ENCODE peak calls at places on chromosomes 11 and 22, in four cellular contexts. One of them, this sample, is unnamed. For H3K9me1, the result is how much of the 10 kb centered on the place peaks cover.

GRCh38 chr11:87871071-87871470 is 304.2 kb downstream of the RAB38 start:
- DNase-seq in keratinocyte: no peak
- DNase-seq in endothelial cell of umbilical vein: no peak
- DNase-seq in IMR-90: no peak
- DNase-seq in this sample: no peak

GRCh38 chr11:3671334-3672254 is at the start of gene CHRNA10:
- DNase-seq in endothelial cell of umbilical vein: no peak
- DNase-seq in keratinocyte: no peak
- DNase-seq in IMR-90: no peak
- DNase-seq in this sample: no peak

GRCh38 chr22:17884084-17884483 is 109.8 kb upstream of the BID start:
- DNase-seq in keratinocyte: no peak
- DNase-seq in IMR-90: no peak
- DNase-seq in endothelial cell of umbilical vein: no peak
- DNase-seq in this sample: no peak

GRCh38 chr11:36409152-36409713 is 100.8 kb downstream of the TRAF6 start:
- DNase-seq in endothelial cell of umbilical vein: peak
- DNase-seq in keratinocyte: no peak
- DNase-seq in IMR-90: peak
- DNase-seq in this sample: no peak

GRCh38 chr22:23073506-23074229 is 3.3 kb downstream of the GNAZ start:
- DNase-seq in endothelial cell of umbilical vein: no peak
- DNase-seq in keratinocyte: no peak
- DNase-seq in IMR-90: no peak
- DNase-seq in this sample: no peak

GRCh38 chr11:86637976-86638375 is 34.4 kb downstream of the ME3 start:
- DNase-seq in endothelial cell of umbilical vein: no peak
- DNase-seq in IMR-90: peak
- DNase-seq in keratinocyte: no peak
- DNase-seq in this sample: no peak

GRCh38 chr11:125110996-125111340 is 458 bp downstream of the TMEM218 start:
- DNase-seq in endothelial cell of umbilical vein: no peak
- DNase-seq in keratinocyte: no peak
- DNase-seq in IMR-90: no peak
- DNase-seq in this sample: no peak

GRCh38 chr22:43720718-43721117 is 91.4 kb downstream of the EFCAB6 start:
- DNase-seq in endothelial cell of umbilical vein: no peak
- DNase-seq in IMR-90: no peak
- DNase-seq in keratinocyte: no peak
- DNase-seq in this sample: no peak

GRCh38 chr22:21009638-21010425 is 5.1 kb upstream of the P2RX6 start:
- DNase-seq in keratinocyte: no peak
- DNase-seq in IMR-90: peak
- DNase-seq in endothelial cell of umbilical vein: peak
- DNase-seq in this sample: peak

GRCh38 chr11:13334068-13334785 is 56.6 kb downstream of the BMAL1 start:
- DNase-seq in endothelial cell of umbilical vein: no peak
- DNase-seq in keratinocyte: no peak
- DNase-seq in IMR-90: no peak
- DNase-seq in this sample: no peak

GRCh38 chr22:37425800-37426531 is 1.3 kb downstream of the ELFN2 start:
- DNase-seq in IMR-90: peak
- DNase-seq in endothelial cell of umbilical vein: peak
- DNase-seq in keratinocyte: no peak
- DNase-seq in this sample: no peak

GRCh38 chr22:22894740-22895731 is 7.4 kb downstream of the IGLL5 start:
- DNase-seq in IMR-90: no peak
- DNase-seq in endothelial cell of umbilical vein: no peak
- DNase-seq in keratinocyte: no peak
- DNase-seq in this sample: peak

GRCh38 chr11:70019576-70020011 is 58.5 kb upstream of the ANO1 start:
- DNase-seq in IMR-90: peak
- DNase-seq in keratinocyte: no peak
- DNase-seq in endothelial cell of umbilical vein: no peak
- DNase-seq in this sample: no peak

GRCh38 chr11:35056391-35057093 is 82.4 kb upstream of the CD44 start:
- DNase-seq in endothelial cell of umbilical vein: peak
- DNase-seq in keratinocyte: peak
- DNase-seq in IMR-90: peak
- DNase-seq in this sample: no peak

GRCh38 chr11:2542406-2542805 is 97.6 kb downstream of the KCNQ1 start:
- DNase-seq in endothelial cell of umbilical vein: no peak
- DNase-seq in keratinocyte: no peak
- DNase-seq in IMR-90: no peak
- DNase-seq in this sample: no peak
- H3K9me1 ChIP-seq in endothelial cell of umbilical vein: under half
- H3K9me1 ChIP-seq in keratinocyte: under half
- H3K9me1 ChIP-seq in IMR-90: under half
- H3K9me1 ChIP-seq in this sample: under half

GRCh38 chr11:123519055-123519796 is 89.2 kb downstream of the GRAMD1B start:
- DNase-seq in IMR-90: peak
- DNase-seq in endothelial cell of umbilical vein: no peak
- DNase-seq in keratinocyte: no peak
- DNase-seq in this sample: no peak

GRCh38 chr11:123517559-123518364 is 87.7 kb downstream of the GRAMD1B start:
- DNase-seq in IMR-90: no peak
- DNase-seq in keratinocyte: no peak
- DNase-seq in endothelial cell of umbilical vein: no peak
- DNase-seq in this sample: no peak

GRCh38 chr11:123518496-123519054 is 88.5 kb downstream of the GRAMD1B start:
- DNase-seq in keratinocyte: no peak
- DNase-seq in IMR-90: no peak
- DNase-seq in endothelial cell of umbilical vein: no peak
- DNase-seq in this sample: no peak

GRCh38 chr11:123521001-123521400 is 90.9 kb downstream of the GRAMD1B start:
- DNase-seq in keratinocyte: no peak
- DNase-seq in IMR-90: no peak
- DNase-seq in endothelial cell of umbilical vein: no peak
- DNase-seq in this sample: no peak

DNA sequence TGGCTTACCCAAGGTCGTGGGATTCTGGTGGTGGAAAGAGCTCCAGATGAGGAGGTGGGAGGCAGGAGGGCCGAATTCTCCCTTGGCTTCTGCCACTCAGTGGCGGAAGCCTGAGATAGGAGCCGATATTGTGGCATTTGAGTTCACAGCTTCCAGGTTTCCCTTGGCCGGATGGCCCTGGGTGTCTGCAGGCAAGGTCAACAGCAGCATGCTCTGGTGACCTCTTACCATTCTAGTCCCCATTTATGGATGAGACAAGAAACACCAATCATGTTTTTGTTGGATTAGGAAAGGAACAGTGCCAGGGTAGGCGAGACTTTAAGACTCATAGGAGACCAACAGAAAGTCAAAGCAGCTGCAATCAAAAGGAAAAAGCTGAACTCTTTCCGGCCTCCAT is 89.7 kb downstream of the GRAMD1B start:
- DNase-seq in IMR-90: no peak
- DNase-seq in endothelial cell of umbilical vein: no peak
- DNase-seq in keratinocyte: no peak
- DNase-seq in this sample: no peak
- H3K9me1 ChIP-seq in IMR-90: under half
- H3K9me1 ChIP-seq in endothelial cell of umbilical vein: under half
- H3K9me1 ChIP-seq in keratinocyte: under half
- H3K9me1 ChIP-seq in this sample: under half

GRCh38 chr11:60095477-60096120 is 7.1 kb downstream of the MS4A2 start:
- DNase-seq in IMR-90: no peak
- DNase-seq in keratinocyte: no peak
- DNase-seq in endothelial cell of umbilical vein: no peak
- DNase-seq in this sample: no peak

GRCh38 chr11:60098508-60098907 is 10.0 kb downstream of the MS4A2 start:
- DNase-seq in IMR-90: no peak
- DNase-seq in keratinocyte: no peak
- DNase-seq in endothelial cell of umbilical vein: peak
- DNase-seq in this sample: no peak

GRCh38 chr11:60100511-60100910 is 12.0 kb downstream of the MS4A2 start:
- DNase-seq in endothelial cell of umbilical vein: peak
- DNase-seq in IMR-90: no peak
- DNase-seq in keratinocyte: no peak
- DNase-seq in this sample: no peak
- H3K9me1 ChIP-seq in endothelial cell of umbilical vein: under half
- H3K9me1 ChIP-seq in IMR-90: under half
- H3K9me1 ChIP-seq in keratinocyte: under half
- H3K9me1 ChIP-seq in this sample: under half

DNA sequence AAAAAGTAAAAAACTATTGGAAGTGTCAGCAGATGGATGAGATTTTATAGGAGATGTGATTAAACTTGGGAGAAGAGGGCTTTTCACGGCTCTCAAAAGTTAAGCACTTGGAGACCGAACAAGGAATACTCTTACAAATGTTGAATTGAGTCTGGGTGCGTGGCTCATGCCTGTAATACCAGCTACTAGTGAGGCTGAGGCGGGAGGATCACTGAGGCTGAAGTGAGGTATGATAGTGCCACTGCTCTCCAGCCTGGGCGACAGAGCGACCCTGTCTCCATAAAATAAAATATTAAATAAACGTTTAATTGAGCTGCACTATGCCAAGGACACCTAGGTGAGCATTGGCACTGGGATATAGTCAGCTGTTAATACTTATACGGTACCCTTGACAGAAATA is 1.9 kb downstream of the CEP57 start:
- DNase-seq in endothelial cell of umbilical vein: no peak
- DNase-seq in keratinocyte: no peak
- DNase-seq in IMR-90: no peak
- DNase-seq in this sample: no peak
- H3K9me1 ChIP-seq in endothelial cell of umbilical vein: under half
- H3K9me1 ChIP-seq in keratinocyte: under half
- H3K9me1 ChIP-seq in IMR-90: under half
- H3K9me1 ChIP-seq in this sample: under half

DNA sequence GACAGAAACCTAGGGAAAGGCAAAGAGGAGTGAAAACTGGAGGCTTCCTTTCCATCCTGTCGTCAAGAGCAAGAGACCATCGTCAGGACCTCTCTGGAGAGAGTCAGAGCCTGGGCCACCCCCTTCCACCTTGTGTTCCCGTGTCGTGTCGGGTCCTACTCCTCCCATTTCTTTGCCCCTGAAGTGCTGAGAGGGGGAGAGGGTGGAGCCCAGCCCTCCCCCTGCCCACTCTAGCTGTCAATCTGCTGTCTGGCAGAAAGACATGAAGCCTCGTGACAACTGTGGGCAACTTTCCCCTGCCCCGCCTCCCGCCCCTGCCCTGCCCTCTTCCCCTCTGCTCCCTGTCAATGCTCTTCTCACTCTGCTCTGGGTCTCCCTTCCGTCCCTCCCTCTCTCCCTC is 20.6 kb downstream of the ANKK1 start:
- DNase-seq in IMR-90: no peak
- DNase-seq in keratinocyte: no peak
- DNase-seq in endothelial cell of umbilical vein: no peak
- DNase-seq in this sample: no peak
- H3K9me1 ChIP-seq in IMR-90: under half
- H3K9me1 ChIP-seq in keratinocyte: under half
- H3K9me1 ChIP-seq in endothelial cell of umbilical vein: under half
- H3K9me1 ChIP-seq in this sample: under half

GRCh38 chr11:119872911-119873310 is 143.9 kb upstream of the NECTIN1 start:
- DNase-seq in endothelial cell of umbilical vein: no peak
- DNase-seq in keratinocyte: no peak
- DNase-seq in IMR-90: no peak
- DNase-seq in this sample: no peak
- H3K9me1 ChIP-seq in endothelial cell of umbilical vein: under half
- H3K9me1 ChIP-seq in keratinocyte: under half
- H3K9me1 ChIP-seq in IMR-90: under half
- H3K9me1 ChIP-seq in this sample: under half

GRCh38 chr11:64073542-64073941 is 37.8 kb downstream of the FLRT1 start:
- DNase-seq in IMR-90: no peak
- DNase-seq in keratinocyte: no peak
- DNase-seq in endothelial cell of umbilical vein: no peak
- DNase-seq in this sample: no peak
- H3K9me1 ChIP-seq in IMR-90: under half
- H3K9me1 ChIP-seq in keratinocyte: under half
- H3K9me1 ChIP-seq in endothelial cell of umbilical vein: under half
- H3K9me1 ChIP-seq in this sample: under half

DNA sequence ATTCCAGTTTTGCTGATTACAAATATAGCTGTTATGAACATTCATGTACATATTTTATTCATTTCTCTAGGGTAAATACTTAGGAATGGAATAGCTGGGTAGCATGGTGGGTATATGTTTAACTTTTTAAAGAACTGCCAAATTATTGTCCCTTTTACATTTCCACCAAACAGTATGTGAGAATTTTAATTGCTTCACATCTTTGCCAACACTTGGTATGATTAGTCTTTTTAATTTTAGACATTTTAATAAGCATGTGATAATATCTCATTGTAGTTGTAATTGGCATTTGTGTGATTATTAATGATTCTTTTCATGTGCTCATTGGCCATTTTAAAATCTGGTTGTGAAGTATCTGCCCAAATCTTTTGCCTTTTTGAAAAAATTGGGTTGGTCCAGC is 72.6 kb upstream of the SORL1-AS1 start:
- DNase-seq in IMR-90: no peak
- DNase-seq in endothelial cell of umbilical vein: no peak
- DNase-seq in keratinocyte: no peak
- DNase-seq in this sample: no peak
- H3K9me1 ChIP-seq in IMR-90: under half
- H3K9me1 ChIP-seq in endothelial cell of umbilical vein: under half
- H3K9me1 ChIP-seq in keratinocyte: under half
- H3K9me1 ChIP-seq in this sample: under half